ENCODE peak calls at places on chromosomes 7 and 10, in eight cellular contexts. I is NCI-H2107, H is fibroblast of mammary gland, B is Caco-2, R is ovary, N is mammary epithelial cell, P is naive B cell, A is caudate nucleus. T is an unnamed sample.
A peak's percentile ranks its signal among the peaks of the same experiment; 100 is the strongest.

GRCh38 chr7:36707465-36707864 is 16.8 kb downstream of the AOAH start:
- DNase-seq in B (no peak), H (peak; percentile 14), N (no peak), R (no peak), I (no peak), P (no peak), A (no peak), T (no peak)

GRCh38 chr10:12279281-12279680 is 70.1 kb upstream of the CAMK1D start:
- DNase-seq in P (no peak), A (no peak), H (peak; percentile 84), I (no peak), N (no peak), B (no peak), R (no peak), T (no peak)

GRCh38 chr10:93413252-93413689 is 68.9 kb downstream of the MYOF start:
- DNase-seq in P (no peak), N (no peak), I (no peak), R (no peak), B (no peak), A (no peak), H (no peak), T (no peak)

GRCh38 chr7:27899601-27900000 is 159.6 kb downstream of the TAX1BP1 start:
- DNase-seq in B (no peak), N (no peak), H (peak; percentile 11), A (no peak), P (no peak), I (no peak), R (no peak), T (no peak)

GRCh38 chr7:20310963-20311742 is 19.5 kb upstream of the ITGB8 start:
- DNase-seq in P (peak; percentile 35), H (peak; percentile 65), B (no peak), A (no peak), N (peak; percentile 51), R (no peak), I (no peak), T (peak; percentile 75)

GRCh38 chr7:33916357-33917081 is 11.2 kb downstream of the BMPER start:
- DNase-seq in B (no peak), I (no peak), P (no peak), H (peak; percentile 33), N (peak; percentile 55), A (no peak), R (no peak), T (peak; percentile 58)

GRCh38 chr10:42962902-42963231 is 114.0 kb upstream of the RET start:
- DNase-seq in A (no peak), P (no peak), H (no peak), R (peak; percentile 12), B (peak; percentile 23), N (no peak), I (no peak), T (no peak)

GRCh38 chr10:44470779-44471178 is 85.9 kb upstream of the CXCL12 start:
- DNase-seq in N (no peak), R (no peak), B (no peak), H (no peak), A (no peak), I (no peak), P (no peak), T (no peak)

GRCh38 chr10:133151528-133151927 is 8.5 kb upstream of the KNDC1 start:
- DNase-seq in A (no peak), N (no peak), P (no peak), R (no peak), H (no peak), B (peak; percentile 73), I (no peak), T (no peak)

GRCh38 chr10:43965918-43966570 is 317.4 kb upstream of the ZNF32 start:
- DNase-seq in I (no peak), P (no peak), R (no peak), H (no peak), A (no peak), B (no peak), N (no peak), T (no peak)

T was measured in LHCN-M2.